ENCODE peak calls at places on chromosomes 12 and 14, in four cellular contexts. K, B, U and F are unnamed samples.

GRCh38 chr12:126258190-126258589 is 1193.0 kb downstream of the AACS start:
- DNase-seq in K (no peak), B (no peak), U (no peak), F (no peak)

GRCh38 chr12:6471992-6472366 is 1.5 kb upstream of the VAMP1 start:
- DNase-seq in K (no peak), B (no peak), U (no peak), F (no peak)

GRCh38 chr12:64650762-64651161 is 40.5 kb downstream of the RASSF3 start:
- DNase-seq in K (no peak), B (no peak), U (no peak), F (no peak)

GRCh38 chr12:103780093-103780440 is 61.0 kb downstream of the NT5DC3 start:
- DNase-seq in K (no peak), B (no peak), U (peak; percentile 20), F (no peak)

GRCh38 chr12:124390442-124391116 is 95.7 kb downstream of the RFLNA start:
- DNase-seq in K (no peak), B (peak; percentile 88), U (peak; percentile 81), F (no peak)

GRCh38 chr14:94164685-94165431 is 9.3 kb upstream of the PPP4R4 start:
- DNase-seq in K (no peak), B (no peak), U (no peak), F (no peak)

GRCh38 chr12:94898388-94898787 is 105.1 kb downstream of the NDUFA12 start:
- DNase-seq in K (no peak), B (no peak), U (peak; percentile 14), F (no peak)

GRCh38 chr14:69658664-69659261 is 47.4 kb downstream of the SUSD6 start:
- DNase-seq in K (no peak), B (no peak), U (peak; percentile 48), F (no peak)

GRCh38 chr14:77208266-77208978 is 26.8 kb downstream of the TMEM63C start:
- DNase-seq in K (peak; percentile 26), B (peak; percentile 82), U (peak; percentile 69), F (peak; percentile 3)

GRCh38 chr12:101951002-101951670 is 73.8 kb downstream of the DRAM1 start:
- DNase-seq in K (no peak), B (no peak), U (no peak), F (no peak)

GRCh38 chr12:22477166-22477893 is 67.0 kb downstream of the C2CD5 start:
- DNase-seq in K (peak; percentile 5), B (no peak), U (peak; percentile 90), F (peak; percentile 34)

GRCh38 chr12:1607940-1608782 is 13.8 kb upstream of the FBXL14 start:
- DNase-seq in K (no peak), B (no peak), U (no peak), F (no peak)

GRCh38 chr14:68794856-68795601 is 2.2 kb upstream of the ZFP36L1 start:
- DNase-seq in K (peak; percentile 96), B (peak; percentile 82), U (peak; percentile 89), F (peak; percentile 90)

GRCh38 chr12:83827193-83827592 is 1085.4 kb downstream of the SLC6A15 start:
- DNase-seq in K (no peak), B (no peak), U (no peak), F (no peak)

GRCh38 chr14:32038876-32039275 is 38.2 kb upstream of the ARHGAP5 start:
- DNase-seq in K (no peak), B (no peak), U (no peak), F (no peak)

GRCh38 chr12:105399428-105400081 is 69.1 kb downstream of the C12orf75 start:
- DNase-seq in K (no peak), B (no peak), U (no peak), F (no peak)

GRCh38 chr12:5395443-5396401 is 36.2 kb upstream of the NTF3 start:
- DNase-seq in K (no peak), B (no peak), U (no peak), F (no peak)

GRCh38 chr12:49233842-49234526 is 30.9 kb upstream of the TUBA1C start:
- DNase-seq in K (no peak), B (peak; percentile 94), U (no peak), F (no peak)

GRCh38 chr12:52398176-52398575 is 8.0 kb downstream of the KRT82 start:
- DNase-seq in K (no peak), B (no peak), U (no peak), F (no peak)
- H3K4me3 ChIP-seq in K (no peak overlapping the region), B (no peak overlapping the region), U (no peak overlapping the region), F (no peak overlapping the region)

GRCh38 chr12:113239288-113239771 is 18.1 kb downstream of the TPCN1 start:
- DNase-seq in K (no peak), B (peak; percentile 56), U (no peak), F (no peak)
- TF ChIP-seq CTCF in K (no peak), B (no peak), U (no peak), F (no peak)

GRCh38 chr12:575129-575502 is 88.1 kb downstream of the NINJ2 start:
- DNase-seq in K (no peak), B (no peak), U (no peak), F (no peak)

GRCh38 chr12:578743-579449 is 84.3 kb downstream of the NINJ2 start:
- DNase-seq in K (no peak), B (no peak), U (no peak), F (no peak)

GRCh38 chr12:574475-575128 is 88.6 kb downstream of the NINJ2 start:
- DNase-seq in K (no peak), B (no peak), U (peak; percentile 11), F (no peak)

GRCh38 chr12:575948-576612 is 87.2 kb downstream of the NINJ2 start:
- DNase-seq in K (no peak), B (peak; percentile 97), U (peak; percentile 63), F (no peak)

DNA sequence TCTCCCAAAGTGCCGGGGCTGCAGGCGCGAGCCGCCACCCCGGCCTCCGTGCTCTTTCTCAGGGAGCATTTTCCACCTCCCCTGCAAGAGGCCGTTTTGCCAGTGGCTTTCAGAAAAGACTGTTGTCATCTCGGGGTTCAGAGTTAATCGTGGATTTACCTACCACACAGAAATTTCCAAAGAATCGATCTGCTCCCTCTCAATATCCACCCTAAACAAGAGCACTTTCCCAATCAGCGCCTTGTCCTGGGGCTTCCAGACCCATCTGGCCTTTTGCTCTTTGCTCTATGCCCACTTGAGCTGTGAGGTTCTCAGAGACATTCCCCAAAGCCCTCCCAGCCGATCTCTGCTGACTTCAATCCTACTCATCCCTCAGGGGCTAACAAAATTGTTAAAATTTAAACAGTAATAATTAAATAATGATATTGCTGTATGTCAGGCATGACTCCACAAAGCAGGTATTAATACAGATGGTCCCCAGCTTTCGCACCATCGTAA is 86.6 kb downstream of the NINJ2 start:
- DNase-seq in K (no peak), B (no peak), U (no peak), F (no peak)
- H3K4me3 ChIP-seq in K (no peak overlapping the region), B (no peak overlapping the region), U (no peak overlapping the region), F (no peak overlapping the region)

DNA sequence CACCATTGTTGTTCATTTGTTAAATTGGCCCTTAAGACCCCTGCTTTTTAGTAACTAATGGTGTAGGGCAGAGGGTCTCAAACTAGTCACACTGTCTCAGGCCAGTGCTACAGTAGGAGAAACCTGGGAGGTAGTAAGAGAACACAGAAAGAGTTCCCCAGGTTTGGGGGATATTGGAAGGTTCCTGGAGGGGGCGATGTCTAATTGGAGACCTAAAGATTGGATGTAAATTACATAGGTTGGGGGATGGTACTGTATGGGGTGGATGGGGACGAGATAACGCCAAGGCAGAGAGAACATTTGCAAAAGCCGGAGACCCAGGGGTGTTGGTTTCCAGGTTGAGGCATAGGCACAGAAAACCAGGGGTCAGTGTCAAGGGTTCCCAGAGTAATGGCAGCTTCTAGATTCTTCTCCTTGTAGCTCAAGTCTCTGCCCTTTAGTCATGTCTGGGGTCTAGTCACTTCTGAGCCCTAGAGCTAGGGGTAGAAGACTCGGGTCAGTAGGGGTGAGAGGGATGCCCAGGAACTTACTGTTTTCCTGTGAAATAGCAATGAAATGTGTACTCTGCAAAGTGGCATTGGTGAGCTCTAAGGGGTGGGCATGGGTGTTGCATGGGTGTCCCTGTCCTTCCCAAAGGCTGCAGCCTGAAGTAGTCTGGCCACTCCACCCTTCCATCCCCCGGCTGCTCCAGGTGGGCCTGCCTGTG is 21.8 kb downstream of the PLEKHG3 start:
- DNase-seq in K (no peak), B (peak; percentile 1), U (no peak), F (no peak)
- TF ChIP-seq CTCF in K (no peak), B (no peak), U (no peak), F (no peak)

DNA sequence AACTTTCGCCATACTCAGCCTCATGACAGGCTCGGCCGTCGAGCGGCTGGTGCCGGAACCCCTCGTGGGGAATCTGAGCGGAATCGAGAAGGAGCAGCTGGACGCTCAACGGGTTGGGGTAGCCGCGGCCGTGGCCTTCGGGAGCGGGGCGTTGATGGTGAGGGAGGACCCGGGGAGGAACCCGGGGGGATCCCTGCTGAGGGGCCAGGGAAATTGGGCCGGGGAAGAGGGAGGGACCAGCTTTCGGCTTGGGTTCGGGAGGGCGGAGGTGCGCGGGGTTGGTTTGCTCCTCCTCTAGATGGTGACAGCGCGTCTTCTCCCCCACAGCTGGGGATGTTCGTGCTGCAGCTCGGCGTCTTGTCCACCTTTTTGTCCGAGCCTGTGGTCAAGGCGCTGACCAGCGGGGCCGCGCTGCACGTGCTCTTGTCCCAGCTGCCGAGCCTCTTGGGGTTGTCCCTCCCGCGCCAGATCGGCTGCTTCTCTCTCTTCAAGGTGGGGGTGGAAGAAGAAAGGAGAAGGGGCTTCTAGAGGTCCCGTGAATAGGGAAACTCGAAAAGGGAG is 9.8 kb downstream of the ARHGEF25 start:
- DNase-seq in K (no peak), B (no peak), U (no peak), F (no peak)
- H3K4me3 ChIP-seq in K (peak overlapping the region; percentile 29), B (peak overlapping the region; percentile 5), U (peak overlapping the region; percentile 42), F (peak overlapping the region; percentile 50)